ENCODE peak calls at places on chromosomes 4 and X, in four cellular contexts. E is T-cell, Z is ELR, Y is HT1080. O is an unnamed sample.

GRCh38 chr4:144710526-144710912 is 64.6 kb downstream of the HHIP start:
- DNase-seq in E (no peak), Z (no peak), Y (no peak), O (no peak)

GRCh38 chr4:73103799-73104503 is 34.4 kb upstream of the COX18 start:
- DNase-seq in E (no peak), Z (peak; percentile 17), Y (peak; percentile 44), O (no peak)

GRCh38 chr4:2260336-2261109 is 1.4 kb downstream of the MXD4 start:
- DNase-seq in E (no peak), Z (no peak), Y (no peak), O (no peak)

GRCh38 chrX:69618803-69619202 is 2.9 kb downstream of the EDA start:
- DNase-seq in E (no peak), Z (peak; percentile 8), Y (no peak), O (peak; percentile 0)

GRCh38 chr4:158588777-158589176 is 67.1 kb downstream of the RXFP1 start:
- DNase-seq in E (no peak), Z (no peak), Y (no peak), O (no peak)

GRCh38 chrX:108270739-108271396 is 167.4 kb downstream of the COL4A6 start:
- DNase-seq in E (no peak), Z (peak; percentile 38), Y (peak; percentile 49), O (peak; percentile 14)

GRCh38 chr4:14280567-14280966 is 653.0 kb upstream of the BOD1L1 start:
- DNase-seq in E (no peak), Z (peak; percentile 4), Y (no peak), O (no peak)

GRCh38 chr4:31107362-31107761 is 387.2 kb downstream of the PCDH7 start:
- DNase-seq in E (no peak), Z (peak; percentile 36), Y (peak; percentile 29), O (peak; percentile 69)

GRCh38 chr4:23728393-23728792 is 161.5 kb downstream of the PPARGC1A start:
- DNase-seq in E (no peak), Z (peak; percentile 83), Y (peak; percentile 99), O (peak; percentile 98)

GRCh38 chr4:76361689-76362412 is 55.3 kb downstream of the STBD1 start:
- DNase-seq in E (no peak), Z (no peak), Y (no peak), O (no peak)

GRCh38 chrX:48487362-48487785 is 11.4 kb downstream of the FTSJ1 start:
- DNase-seq in E (no peak), Z (peak; percentile 95), Y (peak; percentile 97), O (peak; percentile 98)